ENCODE peak calls at places on chromosomes 7 and 10, in six cellular contexts. G, U, X, L, E and W are unnamed samples.

GRCh38 chr7:2299853-2300512 is 14.3 kb downstream of the SNX8 start:
- DNase-seq in L (no peak), X (no peak), U (no peak), G (no peak), E (no peak), W (no peak)

GRCh38 chr10:110052911-110053310 is 45.1 kb downstream of the ADD3 start:
- DNase-seq in E (no peak), U (no peak), X (no peak), G (no peak), L (no peak), W (no peak)

GRCh38 chr7:47301078-47301477 is 280.8 kb downstream of the TNS3 start:
- DNase-seq in E (no peak), G (no peak), U (no peak), X (no peak), L (no peak), W (no peak)

GRCh38 chr7:30406664-30407425 is 71.7 kb downstream of the NOD1 start:
- DNase-seq in E (no peak), G (no peak), L (no peak), U (no peak), X (no peak), W (no peak)

GRCh38 chr10:69801434-69802315 is at the start of gene COL13A1:
- DNase-seq in U (peak), L (no peak), G (peak), E (no peak), X (no peak), W (no peak)

GRCh38 chr7:121931149-121931922 is 58.4 kb downstream of the PTPRZ1 start:
- DNase-seq in L (no peak), G (no peak), E (no peak), X (no peak), U (no peak), W (no peak)

GRCh38 chr7:90383422-90383821 is 19.8 kb upstream of the CLDN12 start:
- DNase-seq in U (no peak), L (no peak), E (no peak), X (no peak), G (no peak), W (no peak)

GRCh38 chr10:91925022-91925320 is 1.4 kb downstream of the BTAF1 start:
- DNase-seq in U (no peak), L (no peak), X (peak), G (no peak), E (no peak), W (no peak)

GRCh38 chr7:26698806-26699205 is 165.6 kb downstream of the SKAP2 start:
- DNase-seq in G (no peak), U (no peak), E (peak), L (no peak), X (no peak), W (no peak)

GRCh38 chr7:77262311-77262710 is 62.7 kb upstream of the FGL2 start:
- DNase-seq in E (no peak), U (no peak), L (no peak), X (no peak), G (no peak), W (no peak)

GRCh38 chr10:68096913-68097509 is 12.3 kb upstream of the MYPN start:
- DNase-seq in L (peak), U (no peak), G (peak), X (peak), E (no peak), W (no peak)

GRCh38 chr10:4816966-4817365 is 9.0 kb upstream of the AKR1E2 start:
- DNase-seq in G (no peak), L (no peak), E (no peak), U (no peak), X (no peak), W (no peak)

GRCh38 chr10:81957976-81958375 is 83.0 kb downstream of the NRG3 start:
- DNase-seq in E (no peak), L (no peak), G (no peak), X (no peak), U (no peak), W (no peak)

GRCh38 chr10:100286051-100287033 is at the start of gene BLOC1S2:
- DNase-seq in U (peak), L (peak), G (peak), E (peak), X (peak), W (peak)
- TF ChIP-seq EP300 in U (no peak), L (no peak), G (no peak), E (peak), X (no peak), W (peak)

GRCh38 chr10:95516774-95517373 is 44.3 kb downstream of the SORBS1 start:
- DNase-seq in U (no peak), G (no peak), X (no peak), E (no peak), L (no peak), W (no peak)

GRCh38 chr10:95513941-95514392 is 47.2 kb downstream of the SORBS1 start:
- DNase-seq in X (no peak), L (peak), U (no peak), G (peak), E (no peak), W (no peak)

GRCh38 chr10:95519132-95519487 is 42.1 kb downstream of the SORBS1 start:
- DNase-seq in L (peak), G (no peak), E (no peak), U (no peak), X (no peak), W (no peak)

GRCh38 chr10:95517536-95518454 is 43.4 kb downstream of the SORBS1 start:
- DNase-seq in L (peak), G (no peak), U (no peak), X (peak), E (peak), W (no peak)

DNA sequence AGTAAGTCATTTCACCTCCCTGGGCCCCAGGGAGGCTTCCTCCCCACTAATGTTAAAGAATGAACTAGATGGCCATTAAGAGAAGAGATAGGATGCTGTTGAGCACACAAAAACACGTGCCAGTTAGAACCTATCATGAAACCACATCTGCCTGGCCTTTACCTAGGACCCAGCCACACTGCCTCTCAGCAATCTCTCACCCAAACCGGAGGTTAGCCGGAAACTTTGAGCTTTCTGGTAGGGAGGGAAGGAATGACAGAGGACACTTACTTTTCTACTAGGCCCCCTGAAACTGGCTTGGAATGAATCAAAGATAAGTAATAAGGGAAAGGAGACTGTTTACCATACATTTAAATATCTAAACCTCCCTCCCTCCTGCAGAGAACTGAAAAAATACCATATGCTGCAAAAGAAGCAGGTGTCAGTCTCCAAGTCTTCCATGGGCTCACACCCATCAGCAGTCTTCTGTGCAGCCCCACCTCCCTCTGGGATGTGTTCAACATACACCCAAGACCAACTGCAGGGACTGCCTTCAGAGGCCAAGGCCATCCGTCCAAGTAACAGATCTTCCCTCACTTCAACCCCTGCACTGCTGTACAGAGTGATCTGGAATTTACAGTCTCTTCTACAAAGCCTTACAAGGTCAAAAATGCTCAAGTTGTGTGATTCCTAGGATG is 42.6 kb downstream of the SORBS1 start:
- DNase-seq in E (no peak), X (no peak), U (no peak), G (no peak), L (no peak), W (no peak)
- H3K27ac ChIP-seq in E (no peak), X (no peak), U (peak), G (no peak), L (peak), W (peak)

GRCh38 chr10:56351909-56352630 is 9.0 kb downstream of the ZWINT start:
- DNase-seq in X (no peak), G (no peak), U (no peak), E (no peak), L (no peak), W (no peak)

GRCh38 chr10:56348101-56348500 is 13.0 kb downstream of the ZWINT start:
- DNase-seq in L (no peak), X (no peak), U (no peak), G (no peak), E (no peak), W (no peak)

GRCh38 chr10:56346845-56347415 is 14.1 kb downstream of the ZWINT start:
- DNase-seq in X (no peak), E (no peak), G (no peak), L (no peak), U (no peak), W (no peak)

GRCh38 chr10:56349611-56350010 is 11.4 kb downstream of the ZWINT start:
- DNase-seq in U (no peak), G (no peak), E (no peak), L (no peak), X (no peak), W (no peak)
- TF ChIP-seq CTCF in U (no peak), G (no peak), E (no peak), L (no peak), X (no peak), W (no peak)

GRCh38 chr10:102418612-102419560 is at the start of gene PSD:
- DNase-seq in X (peak), G (no peak), U (no peak), E (no peak), L (no peak), W (no peak)
- TF ChIP-seq EP300 in X (no peak), G (no peak), U (no peak), E (no peak), L (no peak), W (no peak)

GRCh38 chr10:114729103-114729659 is 71.1 kb upstream of the ABLIM1 start:
- DNase-seq in X (no peak), E (no peak), U (no peak), G (no peak), L (no peak), W (no peak)
- H3K27ac ChIP-seq in X (no peak), E (no peak), U (no peak), G (no peak), L (no peak), W (no peak)

DNA sequence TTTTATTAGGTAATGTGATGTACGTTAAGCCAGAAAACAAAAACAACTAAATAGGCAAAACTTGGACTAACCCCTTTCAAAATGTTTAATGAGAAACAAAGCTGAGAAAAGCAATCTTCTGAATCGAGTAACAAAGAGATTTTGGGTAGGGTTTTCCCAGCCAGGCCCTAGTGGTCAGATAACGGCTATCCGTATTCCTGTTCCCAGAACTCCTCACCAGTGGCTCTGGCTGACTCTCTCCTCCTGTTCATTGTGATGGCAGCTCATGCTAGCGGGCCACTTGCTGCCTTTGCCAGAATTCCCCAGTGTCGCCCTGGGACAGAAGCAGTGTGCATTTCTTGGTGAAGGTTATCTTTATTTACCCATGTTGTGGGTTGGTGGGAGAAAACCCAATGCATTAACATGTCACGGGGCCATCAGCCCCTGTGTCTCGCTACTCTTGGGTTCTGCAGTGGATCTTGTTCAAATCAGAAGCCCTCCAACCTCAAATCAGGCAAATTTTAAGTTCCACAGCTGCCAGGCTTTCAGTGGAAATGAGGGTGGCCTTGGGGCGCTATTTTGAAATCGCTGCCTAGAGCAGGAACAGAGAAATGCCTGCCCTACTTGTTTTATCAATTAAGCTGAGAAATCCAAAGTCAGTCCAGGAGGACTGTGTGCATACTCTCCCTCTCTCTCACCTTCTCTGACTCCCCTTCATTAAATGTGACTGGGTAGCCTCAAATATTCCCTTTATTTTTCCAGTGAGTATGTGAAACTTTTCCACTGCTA is 164.5 kb upstream of the NPVF start:
- DNase-seq in X (no peak), L (no peak), U (no peak), G (no peak), E (no peak), W (no peak)
- TF ChIP-seq CTCF in X (no peak), L (no peak), U (no peak), G (no peak), E (no peak), W (no peak)

GRCh38 chr10:89431977-89432376 is 17.6 kb downstream of the IFIT5 start:
- DNase-seq in X (no peak), L (no peak), G (no peak), E (peak), U (no peak), W (no peak)
- TF ChIP-seq EP300 in X (no peak), L (no peak), G (no peak), E (no peak), U (no peak), W (no peak)